ENCODE peak calls at places on chromosomes 2 and 18, in five cellular contexts. One of them, this sample, is unnamed.

GRCh38 chr18:41265047-41265446 is 690.0 kb upstream of the PIK3C3 start:
- DNase-seq in RPMI8226: no peak
- DNase-seq in hippocampal formation: no peak
- DNase-seq in left cardiac atrium: no peak
- DNase-seq in upper lobe of right lung: no peak
- DNase-seq in this sample: no peak

GRCh38 chr2:113910110-113910717 is 20.3 kb downstream of the ACTR3 start:
- DNase-seq in hippocampal formation: no peak
- DNase-seq in RPMI8226: no peak
- DNase-seq in left cardiac atrium: no peak
- DNase-seq in upper lobe of right lung: no peak
- DNase-seq in this sample: no peak

GRCh38 chr2:219215871-219216536 is 2.8 kb downstream of the ABCB6 start:
- DNase-seq in left cardiac atrium: no peak
- DNase-seq in RPMI8226: no peak
- DNase-seq in upper lobe of right lung: no peak
- DNase-seq in hippocampal formation: no peak
- DNase-seq in this sample: no peak

GRCh38 chr18:9838144-9838877 is 47.5 kb upstream of the TXNDC2 start:
- DNase-seq in left cardiac atrium: no peak
- DNase-seq in upper lobe of right lung: peak
- DNase-seq in hippocampal formation: no peak
- DNase-seq in RPMI8226: no peak
- DNase-seq in this sample: peak

GRCh38 chr18:32847719-32848118 is 74.9 kb upstream of the KLHL14 start:
- DNase-seq in upper lobe of right lung: no peak
- DNase-seq in RPMI8226: no peak
- DNase-seq in hippocampal formation: no peak
- DNase-seq in left cardiac atrium: no peak
- DNase-seq in this sample: peak

GRCh38 chr2:12978058-12978835 is 261.5 kb downstream of the TRIB2 start:
- DNase-seq in hippocampal formation: no peak
- DNase-seq in RPMI8226: no peak
- DNase-seq in upper lobe of right lung: no peak
- DNase-seq in left cardiac atrium: no peak
- DNase-seq in this sample: no peak

GRCh38 chr2:231794383-231794782 is 8.1 kb downstream of the COPS7B start:
- DNase-seq in left cardiac atrium: no peak
- DNase-seq in upper lobe of right lung: no peak
- DNase-seq in hippocampal formation: no peak
- DNase-seq in RPMI8226: no peak
- DNase-seq in this sample: no peak

GRCh38 chr18:49031511-49032188 is 80.9 kb upstream of the SMAD7 start:
- DNase-seq in upper lobe of right lung: peak
- DNase-seq in RPMI8226: no peak
- DNase-seq in hippocampal formation: no peak
- DNase-seq in left cardiac atrium: no peak
- DNase-seq in this sample: no peak

GRCh38 chr18:38318416-38318815 is 752.8 kb upstream of the CELF4 start:
- DNase-seq in upper lobe of right lung: no peak
- DNase-seq in left cardiac atrium: no peak
- DNase-seq in hippocampal formation: no peak
- DNase-seq in RPMI8226: no peak
- DNase-seq in this sample: no peak

GRCh38 chr18:56977284-56977683 is 169.6 kb upstream of the BOD1L2 start:
- DNase-seq in RPMI8226: no peak
- DNase-seq in hippocampal formation: no peak
- DNase-seq in left cardiac atrium: no peak
- DNase-seq in upper lobe of right lung: no peak
- DNase-seq in this sample: no peak

GRCh38 chr2:74206180-74206688 is 7.8 kb downstream of the MTHFD2 start:
- DNase-seq in upper lobe of right lung: no peak
- DNase-seq in RPMI8226: peak
- DNase-seq in left cardiac atrium: no peak
- DNase-seq in hippocampal formation: no peak
- DNase-seq in this sample: peak

GRCh38 chr2:21195326-21195725 is 71.6 kb downstream of the TDRD15 start:
- DNase-seq in upper lobe of right lung: no peak
- DNase-seq in RPMI8226: no peak
- DNase-seq in hippocampal formation: no peak
- DNase-seq in left cardiac atrium: no peak
- DNase-seq in this sample: no peak

GRCh38 chr2:212537311-212538155 is 1.1 kb downstream of the ERBB4 start:
- DNase-seq in left cardiac atrium: peak
- DNase-seq in hippocampal formation: peak
- DNase-seq in RPMI8226: no peak
- DNase-seq in upper lobe of right lung: peak
- DNase-seq in this sample: no peak

GRCh38 chr2:25098558-25099486 is 56.9 kb downstream of the EFR3B start:
- DNase-seq in upper lobe of right lung: no peak
- DNase-seq in RPMI8226: no peak
- DNase-seq in hippocampal formation: no peak
- DNase-seq in left cardiac atrium: peak
- DNase-seq in this sample: peak

GRCh38 chr2:130824492-130825061 is 12.1 kb upstream of the ARHGEF4 start:
- DNase-seq in hippocampal formation: peak
- DNase-seq in left cardiac atrium: no peak
- DNase-seq in RPMI8226: peak
- DNase-seq in upper lobe of right lung: peak
- DNase-seq in this sample: peak

GRCh38 chr18:48215876-48216638 is 193.1 kb downstream of the ZBTB7C start:
- DNase-seq in left cardiac atrium: no peak
- DNase-seq in upper lobe of right lung: no peak
- DNase-seq in hippocampal formation: no peak
- DNase-seq in RPMI8226: no peak
- DNase-seq in this sample: no peak

GRCh38 chr2:208042041-208042440 is 16.7 kb upstream of the PLEKHM3 start:
- DNase-seq in left cardiac atrium: no peak
- DNase-seq in hippocampal formation: no peak
- DNase-seq in RPMI8226: no peak
- DNase-seq in upper lobe of right lung: no peak
- DNase-seq in this sample: no peak

GRCh38 chr18:59042477-59042842 is 97.2 kb upstream of the SEC11C start:
- DNase-seq in RPMI8226: no peak
- DNase-seq in hippocampal formation: no peak
- DNase-seq in upper lobe of right lung: no peak
- DNase-seq in left cardiac atrium: no peak
- DNase-seq in this sample: no peak

GRCh38 chr2:240204431-240205276 is 64.2 kb upstream of the OTOS start:
- DNase-seq in hippocampal formation: no peak
- DNase-seq in upper lobe of right lung: peak
- DNase-seq in left cardiac atrium: no peak
- DNase-seq in RPMI8226: no peak
- DNase-seq in this sample: no peak

GRCh38 chr2:64888591-64889309 is 100.4 kb upstream of the SLC1A4 start:
- DNase-seq in RPMI8226: no peak
- DNase-seq in upper lobe of right lung: no peak
- DNase-seq in hippocampal formation: no peak
- DNase-seq in left cardiac atrium: no peak
- DNase-seq in this sample: no peak

GRCh38 chr2:144252694-144253093 is 267.2 kb downstream of the ZEB2 start:
- DNase-seq in RPMI8226: no peak
- DNase-seq in upper lobe of right lung: no peak
- DNase-seq in hippocampal formation: no peak
- DNase-seq in left cardiac atrium: no peak
- DNase-seq in this sample: no peak

GRCh38 chr2:112692496-112692911 is 28.3 kb upstream of the NT5DC4 start:
- DNase-seq in hippocampal formation: no peak
- DNase-seq in upper lobe of right lung: peak
- DNase-seq in left cardiac atrium: peak
- DNase-seq in RPMI8226: peak
- DNase-seq in this sample: peak

GRCh38 chr2:75640621-75641121 is 5.9 kb upstream of the MRPL19 start:
- DNase-seq in RPMI8226: peak
- DNase-seq in left cardiac atrium: peak
- DNase-seq in hippocampal formation: peak
- DNase-seq in upper lobe of right lung: peak
- DNase-seq in this sample: peak

GRCh38 chr2:203814661-203815540 is 52.7 kb upstream of the CTLA4 start:
- DNase-seq in RPMI8226: peak
- DNase-seq in upper lobe of right lung: peak
- DNase-seq in hippocampal formation: peak
- DNase-seq in left cardiac atrium: peak
- DNase-seq in this sample: peak

GRCh38 chr2:79876430-79876829 is 363.6 kb downstream of the CTNNA2 start:
- DNase-seq in upper lobe of right lung: no peak
- DNase-seq in hippocampal formation: peak
- DNase-seq in RPMI8226: peak
- DNase-seq in left cardiac atrium: no peak
- DNase-seq in this sample: no peak

GRCh38 chr18:2978208-2978607 is 34.7 kb downstream of the LPIN2 start:
- DNase-seq in upper lobe of right lung: no peak
- DNase-seq in RPMI8226: no peak
- DNase-seq in left cardiac atrium: no peak
- DNase-seq in hippocampal formation: no peak
- DNase-seq in this sample: no peak

GRCh38 chr2:207983654-207984053 is 41.7 kb downstream of the PLEKHM3 start:
- DNase-seq in upper lobe of right lung: no peak
- DNase-seq in RPMI8226: peak
- DNase-seq in hippocampal formation: no peak
- DNase-seq in left cardiac atrium: no peak
- DNase-seq in this sample: no peak

GRCh38 chr2:64018715-64019082 is 529 bp downstream of the VPS54 start:
- DNase-seq in upper lobe of right lung: peak
- DNase-seq in left cardiac atrium: peak
- DNase-seq in hippocampal formation: no peak
- DNase-seq in RPMI8226: no peak
- DNase-seq in this sample: no peak

GRCh38 chr2:239216614-239217273 is 184.1 kb downstream of the HDAC4 start:
- DNase-seq in RPMI8226: no peak
- DNase-seq in upper lobe of right lung: peak
- DNase-seq in hippocampal formation: no peak
- DNase-seq in left cardiac atrium: no peak
- DNase-seq in this sample: no peak

GRCh38 chr2:219249203-219249980 is 3.7 kb upstream of the TUBA4B start:
- DNase-seq in left cardiac atrium: peak
- DNase-seq in hippocampal formation: peak
- DNase-seq in upper lobe of right lung: peak
- DNase-seq in RPMI8226: peak
- DNase-seq in this sample: peak

GRCh38 chr2:84874381-84875212 is 6.3 kb downstream of the TRABD2A start:
- DNase-seq in hippocampal formation: no peak
- DNase-seq in RPMI8226: no peak
- DNase-seq in upper lobe of right lung: no peak
- DNase-seq in left cardiac atrium: no peak
- DNase-seq in this sample: no peak

GRCh38 chr2:28185881-28186280 is 206.8 kb upstream of the FOSL2 start:
- DNase-seq in hippocampal formation: no peak
- DNase-seq in left cardiac atrium: no peak
- DNase-seq in RPMI8226: no peak
- DNase-seq in upper lobe of right lung: no peak
- DNase-seq in this sample: peak

This sample was measured in retinal pigment epithelial cell.